ENCODE peak calls at places on chromosome 11, in nine cellular contexts. U is dorsolateral prefrontal cortex, J is heart right ventricle, H is tibial artery, A is uterus, N is lower lobe of right lung, L is right atrium auricular region, B is AG04450, D is A549. I is an unnamed sample.

GRCh38 chr11:35318309-35318708 is 101.0 kb downstream of the SLC1A2 start:
- DNase-seq in J (no peak), L (no peak), A (no peak), N (no peak), U (no peak), D (no peak), H (no peak), B (no peak), I (no peak)

GRCh38 chr11:102810943-102811528 is 13.1 kb upstream of the MMP1 start:
- DNase-seq in N (no peak), D (peak), J (no peak), H (no peak), A (no peak), U (no peak), L (no peak), B (no peak), I (no peak)

GRCh38 chr11:69943066-69943465 is 123.8 kb upstream of the FGF3 start:
- DNase-seq in B (no peak), J (no peak), N (peak), H (no peak), U (no peak), A (no peak), D (peak), L (no peak), I (no peak)

GRCh38 chr11:1513326-1514296 is 27.0 kb upstream of the MOB2 start:
- DNase-seq in J (no peak), U (no peak), L (no peak), H (no peak), A (no peak), B (no peak), D (no peak), N (peak), I (no peak)

GRCh38 chr11:110028904-110029303 is 64.3 kb upstream of the ZC3H12C start:
- DNase-seq in H (no peak), D (no peak), A (no peak), U (no peak), N (no peak), B (no peak), J (no peak), L (no peak), I (no peak)

GRCh38 chr11:113715882-113716625 is 9.9 kb upstream of the TMPRSS5 start:
- DNase-seq in H (no peak), U (no peak), D (no peak), N (no peak), L (no peak), J (no peak), A (no peak), B (no peak), I (peak)

GRCh38 chr11:6251990-6252473 is 7.6 kb upstream of the CCKBR start:
- DNase-seq in N (no peak), B (peak), L (no peak), A (no peak), D (no peak), H (no peak), U (no peak), J (no peak), I (no peak)

GRCh38 chr11:47332303-47332711 is 20.2 kb downstream of the MYBPC3 start:
- DNase-seq in A (no peak), H (no peak), J (no peak), D (no peak), U (no peak), N (peak), L (no peak), B (no peak), I (no peak)

GRCh38 chr11:65859812-65860277 is 388 bp upstream of the MUS81 start:
- DNase-seq in D (no peak), J (no peak), H (no peak), N (no peak), U (no peak), B (no peak), L (peak), A (no peak), I (no peak)

GRCh38 chr11:71184421-71185210 is 67.8 kb downstream of the SHANK2 start:
- DNase-seq in A (no peak), J (no peak), L (no peak), U (no peak), B (no peak), N (no peak), D (no peak), H (no peak), I (no peak)

GRCh38 chr11:77072851-77073327 is 6.1 kb downstream of the CAPN5 start:
- DNase-seq in U (no peak), J (no peak), D (no peak), L (no peak), A (no peak), N (no peak), B (no peak), H (peak), I (no peak)

GRCh38 chr11:15810581-15810980 is 545.8 kb downstream of the SOX6 start:
- DNase-seq in H (no peak), L (no peak), U (no peak), B (no peak), N (no peak), D (no peak), J (no peak), A (no peak), I (no peak)

GRCh38 chr11:97909544-97910394 is 1111.0 kb upstream of the CNTN5 start:
- DNase-seq in N (no peak), U (no peak), A (no peak), B (peak), H (no peak), J (no peak), D (no peak), L (no peak), I (no peak)

GRCh38 chr11:128734439-128735224 is 40.8 kb downstream of the FLI1 start:
- DNase-seq in N (peak), D (no peak), B (no peak), J (no peak), U (no peak), A (no peak), H (no peak), L (peak), I (no peak)

GRCh38 chr11:128908391-128909246 is 17.5 kb downstream of the KCNJ5 start:
- DNase-seq in H (peak), B (peak), A (peak), D (peak), U (no peak), L (peak), J (peak), N (peak), I (no peak)

GRCh38 chr11:113817626-113818025 is 38.0 kb downstream of the CLDN25 start:
- DNase-seq in J (no peak), N (no peak), U (no peak), A (no peak), H (no peak), B (no peak), L (no peak), D (no peak), I (no peak)

GRCh38 chr11:2477936-2478335 is 33.1 kb downstream of the KCNQ1 start:
- DNase-seq in A (no peak), U (no peak), B (no peak), D (no peak), L (no peak), H (no peak), N (no peak), J (no peak), I (no peak)

GRCh38 chr11:120805960-120806555 is 217.8 kb upstream of the TBCEL start:
- DNase-seq in D (no peak), A (no peak), B (no peak), N (no peak), H (no peak), J (no peak), L (no peak), U (no peak), I (no peak)

GRCh38 chr11:74602637-74603591 is 10.5 kb downstream of the POLD3 start:
- DNase-seq in D (no peak), L (no peak), J (no peak), U (no peak), A (no peak), H (no peak), N (no peak), B (no peak), I (no peak)

GRCh38 chr11:3204141-3205015 is 14.2 kb downstream of the MRGPRG start:
- DNase-seq in J (no peak), N (no peak), B (no peak), U (no peak), A (no peak), L (no peak), D (no peak), H (no peak), I (no peak)

GRCh38 chr11:129695543-129696308 is 119.9 kb upstream of the TMEM45B start:
- DNase-seq in L (no peak), H (no peak), B (no peak), U (no peak), J (peak), D (peak), A (no peak), N (peak), I (no peak)

GRCh38 chr11:2926611-2927492 is 2.4 kb downstream of the PHLDA2 start:
- DNase-seq in A (no peak), B (no peak), H (peak), J (no peak), L (no peak), N (peak), D (no peak), U (no peak), I (no peak)

GRCh38 chr11:73401217-73401923 is 25.2 kb downstream of the RELT start:
- DNase-seq in L (no peak), N (no peak), D (no peak), H (peak), U (no peak), A (no peak), J (no peak), B (no peak), I (no peak)

GRCh38 chr11:118088531-118088930 is 1.8 kb upstream of the SMIM35 start:
- DNase-seq in D (no peak), L (no peak), J (peak), U (no peak), A (no peak), N (peak), B (no peak), H (no peak), I (peak)

GRCh38 chr11:29985248-29985647 is 31.6 kb downstream of the KCNA4 start:
- DNase-seq in J (peak), A (no peak), D (no peak), N (no peak), B (no peak), U (no peak), H (no peak), L (no peak), I (no peak)

GRCh38 chr11:86196291-86196690 is 48.3 kb upstream of the EED start:
- DNase-seq in B (no peak), D (no peak), L (no peak), U (no peak), N (no peak), H (no peak), J (no peak), A (no peak), I (no peak)

GRCh38 chr11:41118521-41118920 is 340.9 kb downstream of the LRRC4C start:
- DNase-seq in J (no peak), L (no peak), D (no peak), N (no peak), U (no peak), B (no peak), H (no peak), A (no peak), I (no peak)

GRCh38 chr11:119847836-119848235 is 118.8 kb upstream of the NECTIN1 start:
- DNase-seq in A (no peak), D (no peak), N (no peak), B (no peak), U (no peak), L (no peak), J (no peak), H (no peak), I (no peak)

GRCh38 chr11:77071077-77071476 is 4.3 kb downstream of the CAPN5 start:
- DNase-seq in H (peak), J (no peak), N (peak), D (no peak), L (no peak), B (no peak), A (peak), U (peak), I (no peak)

GRCh38 chr11:124961972-124962609 is 8.1 kb downstream of the CCDC15 start:
- DNase-seq in B (peak), H (no peak), A (no peak), U (no peak), L (no peak), D (peak), N (no peak), J (peak), I (peak)

GRCh38 chr11:72446929-72447753 is 12.8 kb upstream of the CLPB start:
- DNase-seq in N (no peak), U (no peak), D (peak), H (no peak), B (peak), J (peak), L (no peak), A (no peak), I (no peak)

GRCh38 chr11:125300791-125301218 is 136.3 kb downstream of the PKNOX2 start:
- DNase-seq in D (peak), U (no peak), H (no peak), J (no peak), N (no peak), B (peak), L (no peak), A (no peak), I (no peak)

GRCh38 chr11:13970986-13971385 is 8.5 kb downstream of the SPON1 start:
- DNase-seq in U (no peak), D (peak), H (no peak), L (no peak), J (no peak), N (no peak), A (no peak), B (no peak), I (no peak)

GRCh38 chr11:8503872-8504491 is 90.0 kb downstream of the STK33 start:
- DNase-seq in N (no peak), J (no peak), U (no peak), B (no peak), H (no peak), L (no peak), D (no peak), A (no peak), I (no peak)
- H3K27ac ChIP-seq in N (no peak), J (no peak), U (no peak), B (no peak), H (no peak), L (no peak), D (no peak), A (no peak), I (no peak)

DNA sequence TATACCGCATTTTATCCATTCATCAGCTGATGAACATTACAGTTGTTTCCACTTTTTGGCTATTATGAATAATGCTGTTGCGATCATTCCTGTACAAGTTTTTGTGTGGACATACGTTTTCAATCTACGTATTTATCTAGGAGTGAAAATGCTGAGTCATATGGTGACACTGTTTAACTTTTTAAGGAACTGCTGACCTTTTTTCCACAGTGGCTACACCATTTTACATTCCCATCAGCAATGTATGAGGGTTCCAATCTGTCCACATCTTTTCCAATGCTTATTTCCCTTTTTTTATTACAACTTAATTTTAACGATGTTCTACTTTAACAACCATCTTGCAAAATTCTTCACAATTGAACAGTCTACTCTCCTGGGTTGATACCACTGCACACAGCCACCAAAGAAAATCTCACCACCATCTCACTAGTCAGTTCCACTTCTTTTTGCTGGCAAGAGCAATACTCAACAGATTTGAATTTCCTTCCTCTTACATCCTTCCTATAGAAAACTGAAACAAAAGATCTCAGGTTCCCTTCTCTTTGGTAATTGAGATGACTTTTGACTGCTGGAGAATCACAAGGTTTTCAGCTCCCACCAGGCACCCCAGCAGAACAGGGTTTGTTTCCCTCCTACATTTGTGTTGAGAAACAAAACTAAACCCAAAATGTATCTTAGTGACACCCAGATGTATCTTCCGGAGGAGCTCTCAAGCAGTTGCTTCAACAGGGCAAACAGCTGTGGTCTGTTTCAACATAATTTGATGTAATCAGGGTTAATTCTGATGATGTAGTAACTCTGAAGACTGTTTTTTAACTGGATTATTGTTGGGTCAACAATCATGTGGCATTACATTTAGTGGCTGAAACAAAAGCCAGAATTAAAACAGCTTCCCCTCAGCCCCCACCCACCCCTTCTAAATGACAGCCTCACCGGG is 7.0 kb upstream of the GAB2 start:
- DNase-seq in D (no peak), H (no peak), J (no peak), N (no peak), B (no peak), U (no peak), L (no peak), A (no peak), I (no peak)
- H3K27ac ChIP-seq in D (peak), H (no peak), J (peak), N (peak), B (peak), U (no peak), L (no peak), A (peak), I (no peak)

GRCh38 chr11:64220271-64220670 is 5.7 kb downstream of the TRPT1 start:
- DNase-seq in N (no peak), B (no peak), U (no peak), H (no peak), L (no peak), D (no peak), A (no peak), J (no peak), I (no peak)

GRCh38 chr11:64219354-64219684 is 6.7 kb downstream of the TRPT1 start:
- DNase-seq in N (no peak), A (no peak), H (no peak), D (no peak), B (no peak), U (no peak), J (no peak), L (no peak), I (no peak)

GRCh38 chr11:64216879-64217278 is 9.1 kb downstream of the TRPT1 start:
- DNase-seq in D (no peak), H (no peak), U (no peak), A (no peak), J (no peak), N (no peak), L (no peak), B (no peak), I (no peak)

GRCh38 chr11:64219755-64220154 is 6.2 kb downstream of the TRPT1 start:
- DNase-seq in D (no peak), N (no peak), B (no peak), U (no peak), A (no peak), L (no peak), J (no peak), H (no peak), I (no peak)

DNA sequence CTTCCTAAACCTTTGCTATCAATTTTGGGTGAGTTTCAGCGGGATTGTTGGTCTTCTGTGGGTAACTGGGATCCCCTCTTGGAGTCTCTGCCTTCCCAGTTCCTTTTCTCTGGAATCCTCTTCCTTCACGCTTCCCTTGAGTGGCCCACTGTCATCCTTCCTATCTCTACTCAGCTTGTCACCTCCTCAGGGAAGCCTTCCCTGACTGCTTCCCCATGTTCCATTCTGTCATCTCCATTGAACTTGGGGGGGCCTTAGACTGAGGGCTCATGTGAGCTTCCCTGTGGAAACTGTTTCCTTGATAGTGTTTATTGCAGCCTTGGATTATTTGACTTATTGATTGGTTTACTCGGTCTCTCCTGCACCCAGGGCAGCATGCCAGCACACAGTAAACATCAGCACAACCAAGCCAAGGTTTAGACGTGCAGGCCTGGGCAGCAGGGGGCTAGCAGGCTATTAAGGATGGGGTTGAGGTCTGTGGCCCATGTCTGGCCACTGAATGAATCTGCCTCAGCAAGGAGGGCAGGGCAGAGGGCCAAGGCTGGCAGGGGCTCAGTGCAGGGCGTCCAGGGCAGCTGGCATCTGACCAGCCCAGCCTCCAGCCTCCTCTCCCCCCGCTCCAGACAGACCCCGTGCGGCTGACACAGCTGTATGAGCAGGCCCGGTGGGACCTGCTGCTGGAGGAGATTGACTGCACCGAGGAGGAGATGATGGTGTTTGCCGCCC is 7.2 kb downstream of the TRPT1 start:
- DNase-seq in L (no peak), B (no peak), N (no peak), D (no peak), A (no peak), H (no peak), J (no peak), U (no peak), I (no peak)
- H3K27ac ChIP-seq in L (no peak), B (no peak), N (no peak), D (no peak), A (no peak), H (no peak), J (no peak), U (no peak), I (no peak)

DNA sequence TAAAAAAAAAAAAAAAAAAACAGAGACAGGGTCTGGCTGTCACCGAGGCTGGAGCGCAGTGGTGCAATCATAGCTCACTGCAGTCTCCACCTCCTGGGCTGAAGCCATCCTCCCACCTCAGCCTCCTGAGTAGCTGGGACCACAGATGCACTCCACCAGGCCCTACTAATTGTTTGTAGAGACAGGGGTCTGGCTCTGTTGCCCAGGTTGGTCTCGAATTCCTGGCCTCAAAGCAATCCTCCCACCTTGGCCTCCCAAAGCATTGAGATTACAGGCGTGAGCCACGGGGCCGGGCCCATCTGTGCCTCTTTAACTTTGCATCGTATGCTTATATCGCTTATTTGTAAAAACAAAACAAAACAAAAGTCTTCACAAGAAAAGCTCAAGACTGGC is 3.1 kb downstream of the CPT1A start:
- DNase-seq in B (no peak), N (no peak), L (peak), D (no peak), U (no peak), A (peak), J (no peak), H (peak), I (no peak)
- H3K27ac ChIP-seq in B (peak), N (peak), L (peak), D (peak), U (peak), A (peak), J (peak), H (peak), I (peak)

I was measured in substantia nigra.